ENCODE peak calls at places on chromosomes 12 and 14, in eight cellular contexts. N, Z, T, K, H, Y, A and P are unnamed samples.

GRCh38 chr14:104100171-104101085 is 14.9 kb downstream of the ASPG start:
- DNase-seq in Y (no peak), Z (no peak), K (no peak), T (no peak), A (no peak), N (no peak), H (no peak), P (no peak)

GRCh38 chr12:108856428-108857157 is 790 bp downstream of the SSH1 start:
- DNase-seq in H (peak; percentile 58), Z (peak; percentile 40), T (peak; percentile 88), Y (peak; percentile 69), K (no peak), N (peak; percentile 53), A (peak; percentile 54), P (peak; percentile 58)

GRCh38 chr12:19757317-19757877 is 318.1 kb downstream of the AEBP2 start:
- DNase-seq in Z (no peak), N (no peak), K (no peak), A (no peak), Y (peak; percentile 2), H (peak; percentile 45), T (peak; percentile 52), P (no peak)

GRCh38 chr14:79090781-79091180 is 920.6 kb downstream of the NRXN3 start:
- DNase-seq in T (peak; percentile 4), K (no peak), N (no peak), H (no peak), A (no peak), Z (no peak), Y (no peak), P (no peak)

GRCh38 chr12:89880695-89881350 is 172.2 kb upstream of the ATP2B1 start:
- DNase-seq in T (no peak), A (no peak), H (no peak), Z (peak; percentile 21), Y (peak; percentile 94), K (no peak), N (peak; percentile 28), P (peak; percentile 15)

GRCh38 chr14:54685286-54685845 is 118.4 kb downstream of the SAMD4A start:
- DNase-seq in A (no peak), Y (no peak), T (peak; percentile 83), H (no peak), Z (no peak), K (no peak), N (no peak), P (no peak)

GRCh38 chr14:71300474-71301359 is 393.5 kb downstream of the PCNX1 start:
- DNase-seq in Z (no peak), T (peak; percentile 81), N (no peak), A (no peak), K (no peak), Y (no peak), H (no peak), P (no peak)

GRCh38 chr14:100858838-100859220 is 32.9 kb downstream of the MEG3 start:
- DNase-seq in T (no peak), Z (no peak), H (no peak), N (no peak), K (no peak), A (no peak), Y (no peak), P (no peak)

GRCh38 chr14:24058260-24058950 is 6.6 kb downstream of the CARMIL3 start:
- DNase-seq in K (peak; percentile 78), Y (peak; percentile 59), N (no peak), T (peak; percentile 31), H (peak; percentile 80), A (peak; percentile 64), Z (no peak), P (peak; percentile 49)

GRCh38 chr12:32377344-32378000 is 21.9 kb upstream of the FGD4 start:
- DNase-seq in Y (no peak), T (no peak), A (no peak), K (no peak), H (no peak), Z (no peak), N (no peak), P (no peak)

GRCh38 chr14:99968931-99969330 is 96.3 kb upstream of the EVL start:
- DNase-seq in N (no peak), H (no peak), A (no peak), Y (no peak), K (no peak), Z (no peak), T (peak; percentile 76), P (no peak)

GRCh38 chr14:69685217-69685616 is 73.8 kb downstream of the SUSD6 start:
- DNase-seq in H (no peak), A (no peak), N (peak; percentile 35), Y (peak; percentile 91), Z (no peak), T (peak; percentile 51), K (no peak), P (no peak)

DNA sequence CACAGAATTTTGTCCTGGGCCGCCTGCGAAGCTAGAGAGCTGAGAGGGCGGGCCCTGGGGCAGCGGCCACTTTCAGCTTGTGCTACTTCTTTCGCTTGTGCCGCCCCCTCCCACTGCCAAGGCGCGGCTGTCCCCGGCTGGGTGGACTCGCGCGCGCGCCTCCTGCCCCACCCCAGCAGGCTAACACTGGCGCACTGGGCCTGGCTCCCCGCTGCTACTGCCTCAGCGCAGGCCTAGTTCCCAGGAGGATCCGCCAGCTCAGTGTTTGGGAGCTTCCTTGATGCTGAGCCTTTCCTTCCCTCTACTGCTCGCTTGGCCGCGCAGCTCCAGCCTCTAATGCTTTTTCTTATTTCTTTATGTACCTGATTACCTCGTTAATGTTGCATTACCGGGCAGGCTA is 27.4 kb upstream of the METAP2 start:
- DNase-seq in H (peak; percentile 86), T (peak; percentile 15), A (peak; percentile 37), Y (no peak), Z (no peak), N (no peak), K (no peak), P (no peak)
- H3K4me3 ChIP-seq in H (no peak overlapping the region), T (no peak overlapping the region), A (peak overlapping the region; percentile 5), Y (no peak overlapping the region), Z (no peak overlapping the region), N (no peak overlapping the region), K (no peak overlapping the region), P (no peak overlapping the region)

GRCh38 chr12:11631288-11631687 is 18.2 kb upstream of the ETV6 start:
- DNase-seq in N (no peak), T (no peak), H (no peak), Z (no peak), A (no peak), Y (no peak), K (no peak), P (no peak)

GRCh38 chr12:11633968-11634367 is 15.5 kb upstream of the ETV6 start:
- DNase-seq in Z (no peak), T (peak; percentile 92), A (no peak), Y (no peak), H (no peak), N (no peak), K (no peak), P (no peak)

GRCh38 chr12:11635341-11635740 is 14.1 kb upstream of the ETV6 start:
- DNase-seq in H (no peak), T (no peak), N (no peak), K (no peak), Y (no peak), Z (no peak), A (no peak), P (no peak)

GRCh38 chr12:11628353-11628752 is 21.1 kb upstream of the ETV6 start:
- DNase-seq in A (no peak), Z (no peak), Y (no peak), T (no peak), K (no peak), N (no peak), H (no peak), P (no peak)

DNA sequence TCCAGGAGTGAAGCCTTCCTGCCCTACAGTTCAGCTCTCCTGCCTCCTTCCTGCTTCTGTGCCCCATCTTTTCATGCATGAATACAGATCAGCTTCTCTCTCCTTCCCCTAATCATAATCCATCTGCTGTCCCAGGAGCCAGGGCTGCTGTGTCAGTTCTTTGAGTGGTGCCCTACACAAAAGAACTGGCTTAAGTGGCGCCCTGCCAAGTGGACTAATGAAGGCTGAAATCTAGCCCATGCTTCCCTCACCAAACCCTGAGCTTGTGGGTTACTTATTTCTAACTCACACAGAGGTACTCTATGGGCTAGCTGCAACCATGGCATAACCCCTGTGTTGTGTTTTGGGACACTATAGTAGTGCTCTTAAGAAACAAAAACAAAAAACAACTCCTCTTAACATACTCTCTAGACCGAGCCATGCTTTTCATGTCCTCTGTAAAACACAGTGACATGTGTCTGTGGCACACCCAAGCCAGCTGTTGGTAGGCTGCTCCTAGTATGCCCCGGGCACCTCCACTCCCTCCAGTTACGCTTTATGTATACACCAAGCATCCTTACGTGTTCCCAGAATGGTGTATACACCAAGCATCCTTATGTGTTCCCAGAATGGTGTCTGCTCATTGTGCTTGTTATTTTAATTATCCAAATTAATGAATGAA is 19.3 kb upstream of the ETV6 start:
- DNase-seq in H (no peak), T (no peak), Y (no peak), Z (no peak), N (no peak), A (no peak), K (no peak), P (no peak)
- H3K27ac ChIP-seq in H (no peak overlapping the region), T (no peak overlapping the region), Y (no peak overlapping the region), Z (no peak overlapping the region), N (no peak overlapping the region), A (no peak overlapping the region), K (no peak overlapping the region), P (no peak overlapping the region)

GRCh38 chr12:80053048-80053790 is 46.1 kb upstream of the OTOGL start:
- DNase-seq in K (no peak), Y (no peak), A (peak; percentile 44), N (no peak), T (peak; percentile 96), Z (no peak), H (no peak), P (no peak)

GRCh38 chr12:80058586-80058985 is 40.8 kb upstream of the OTOGL start:
- DNase-seq in Y (no peak), H (no peak), N (no peak), Z (no peak), A (no peak), T (no peak), K (no peak), P (no peak)

GRCh38 chr12:80059875-80060274 is 39.5 kb upstream of the OTOGL start:
- DNase-seq in N (no peak), A (no peak), T (no peak), Y (no peak), K (no peak), H (no peak), Z (no peak), P (no peak)

GRCh38 chr12:80056845-80057244 is 42.5 kb upstream of the OTOGL start:
- DNase-seq in H (no peak), T (peak; percentile 70), A (no peak), K (no peak), Y (no peak), N (no peak), Z (no peak), P (no peak)

DNA sequence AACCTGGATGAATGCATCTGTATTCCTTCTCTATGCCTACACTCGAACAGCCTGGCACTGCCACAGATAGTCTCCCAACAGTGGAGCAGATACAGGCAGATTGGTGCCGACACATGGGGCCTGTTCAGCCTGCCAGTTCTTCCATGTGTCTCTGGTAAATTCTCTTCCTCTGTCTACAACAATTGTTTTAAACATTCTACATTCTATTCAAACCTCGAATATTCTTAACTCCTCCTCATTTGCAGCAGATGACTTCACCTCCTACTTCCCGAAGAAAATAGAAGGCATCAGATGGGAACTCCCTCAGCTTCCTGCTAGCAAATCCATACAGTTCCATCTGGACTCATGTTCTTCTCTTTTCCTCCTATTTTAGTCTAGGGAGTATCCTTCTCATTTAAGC is 43.1 kb upstream of the OTOGL start:
- DNase-seq in T (no peak), N (no peak), K (no peak), Y (no peak), Z (no peak), H (no peak), A (no peak), P (no peak)
- H3K4me1 ChIP-seq in T (peaks cover 9% of the 10 kb centered on the region), N (no peaks in the 10 kb centered on the region), K (no peaks in the 10 kb centered on the region), Y (no peaks in the 10 kb centered on the region), Z (no peaks in the 10 kb centered on the region), H (no peaks in the 10 kb centered on the region), A (peaks cover 19% of the 10 kb centered on the region), P (no peaks in the 10 kb centered on the region)

GRCh38 chr14:106268013-106268727 is 741.8 kb downstream of the TMEM121 start:
- DNase-seq in N (peak; percentile 40), H (no peak), K (no peak), Y (peak; percentile 82), A (no peak), T (no peak), Z (peak; percentile 54), P (peak; percentile 78)
- H3K4me3 ChIP-seq in N (no peak overlapping the region), H (no peak overlapping the region), K (no peak overlapping the region), Y (no peak overlapping the region), A (no peak overlapping the region), T (no peak overlapping the region), Z (no peak overlapping the region), P (no peak overlapping the region)